ENCODE peak calls at places on chromosomes 1 and 21, in nine cellular contexts. I is lower leg skin; R is Panc1; U is fibroblast of villous mesenchyme; K is CD8-positive, alpha-beta T cell; N is bronchial epithelial cell; H is fibroblast of the aortic adventitia; G is cardiac muscle cell; W is AG04450. M is an unnamed sample.

GRCh38 chr1:113881661-113882060 is 5.7 kb downstream of the BCL2L15 start:
- DNase-seq in I (no peak), R (no peak), U (no peak), K (no peak), N (no peak), H (no peak), G (no peak), W (no peak), M (no peak)

GRCh38 chr1:201172999-201173610 is 17.5 kb upstream of the IGFN1 start:
- DNase-seq in I (no peak), R (no peak), U (peak), K (no peak), N (peak), H (no peak), G (peak), W (no peak), M (no peak)

GRCh38 chr1:7101187-7101586 is 315.9 kb downstream of the CAMTA1 start:
- DNase-seq in I (no peak), R (no peak), U (no peak), K (no peak), N (no peak), H (no peak), G (no peak), W (no peak), M (no peak)

GRCh38 chr1:63024132-63024531 is 240.2 kb downstream of the ATG4C start:
- DNase-seq in I (no peak), R (no peak), U (no peak), K (no peak), N (no peak), H (no peak), G (no peak), W (no peak), M (no peak)

GRCh38 chr1:64223329-64224151 is 20.1 kb downstream of the UBE2U start:
- DNase-seq in I (no peak), R (no peak), U (peak), K (no peak), N (peak), H (peak), G (peak), W (peak), M (peak)

GRCh38 chr1:246220495-246221065 is 286.5 kb downstream of the SMYD3 start:
- DNase-seq in I (no peak), R (no peak), U (no peak), K (no peak), N (no peak), H (no peak), G (no peak), W (no peak), M (no peak)

GRCh38 chr1:10400013-10400412 is 1.1 kb downstream of the PGD start:
- DNase-seq in I (no peak), R (no peak), U (peak), K (no peak), N (no peak), H (no peak), G (no peak), W (no peak), M (no peak)

GRCh38 chr1:172356620-172357019 is 63.9 kb upstream of the C1orf105 start:
- DNase-seq in I (no peak), R (no peak), U (peak), K (no peak), N (peak), H (peak), G (peak), W (peak), M (no peak)

GRCh38 chr21:44552681-44553080 is 1.4 kb upstream of the KRTAP10-2 start:
- DNase-seq in I (no peak), R (no peak), U (no peak), K (no peak), N (no peak), H (no peak), G (no peak), W (no peak), M (no peak)

GRCh38 chr1:87291107-87291506 is 37.6 kb upstream of the LMO4 start:
- DNase-seq in I (no peak), R (no peak), U (no peak), K (no peak), N (no peak), H (peak), G (peak), W (no peak), M (no peak)

GRCh38 chr1:111032295-111032897 is 68.7 kb upstream of the LRIF1 start:
- DNase-seq in I (no peak), R (no peak), U (peak), K (peak), N (peak), H (peak), G (peak), W (no peak), M (no peak)

GRCh38 chr1:17119076-17119743 is at the start of gene PADI2:
- DNase-seq in I (no peak), R (no peak), U (peak), K (peak), N (peak), H (peak), G (peak), W (no peak), M (no peak)

GRCh38 chr21:41819856-41820281 is 53.0 kb upstream of the RIPK4 start:
- DNase-seq in I (no peak), R (no peak), U (no peak), K (no peak), N (no peak), H (no peak), G (no peak), W (no peak), M (no peak)

GRCh38 chr1:209863766-209864485 is 36.2 kb downstream of the UTP25 start:
- DNase-seq in I (no peak), R (no peak), U (no peak), K (no peak), N (no peak), H (no peak), G (no peak), W (no peak), M (no peak)

GRCh38 chr1:162756523-162756922 is 34.0 kb upstream of the HSD17B7 start:
- DNase-seq in I (no peak), R (no peak), U (no peak), K (no peak), N (peak), H (peak), G (peak), W (no peak), M (no peak)

GRCh38 chr1:63813829-63814277 is 40.0 kb downstream of the ROR1 start:
- DNase-seq in I (no peak), R (no peak), U (peak), K (no peak), N (no peak), H (peak), G (peak), W (no peak), M (peak)

GRCh38 chr1:17212487-17213121 is 7.7 kb downstream of the PADI1 start:
- DNase-seq in I (no peak), R (no peak), U (peak), K (peak), N (peak), H (peak), G (peak), W (peak), M (no peak)

GRCh38 chr1:218600968-218601367 is 255.8 kb downstream of the TGFB2 start:
- DNase-seq in I (peak), R (no peak), U (no peak), K (no peak), N (peak), H (peak), G (no peak), W (no peak), M (no peak)

GRCh38 chr1:203342192-203342940 is 8.6 kb downstream of the FMOD start:
- DNase-seq in I (peak), R (no peak), U (peak), K (no peak), N (peak), H (peak), G (peak), W (no peak), M (no peak)

GRCh38 chr1:111406325-111406768 is 21.2 kb downstream of the OVGP1 start:
- DNase-seq in I (peak), R (no peak), U (no peak), K (peak), N (peak), H (peak), G (peak), W (no peak), M (no peak)

GRCh38 chr1:29328897-29329775 is 92.8 kb downstream of the PTPRU start:
- DNase-seq in I (no peak), R (no peak), U (no peak), K (no peak), N (no peak), H (no peak), G (no peak), W (no peak), M (no peak)

GRCh38 chr1:51908499-51908898 is 30.0 kb upstream of the NRDC start:
- DNase-seq in I (no peak), R (no peak), U (no peak), K (no peak), N (no peak), H (no peak), G (no peak), W (no peak), M (no peak)

GRCh38 chr1:37808369-37809319 is 636 bp upstream of the YRDC start:
- DNase-seq in I (no peak), R (no peak), U (peak), K (no peak), N (peak), H (peak), G (peak), W (no peak), M (no peak)

GRCh38 chr1:243849089-243850012 is 692 bp downstream of the AKT3 start:
- DNase-seq in I (peak), R (no peak), U (peak), K (peak), N (peak), H (peak), G (peak), W (no peak), M (no peak)

GRCh38 chr1:235093685-235094592 is 34.7 kb downstream of the TOMM20 start:
- DNase-seq in I (peak), R (no peak), U (peak), K (peak), N (peak), H (peak), G (peak), W (no peak), M (no peak)

GRCh38 chr1:94804442-94804837 is 15.7 kb upstream of the SLC44A3 start:
- DNase-seq in I (no peak), R (no peak), U (no peak), K (no peak), N (no peak), H (no peak), G (no peak), W (no peak), M (no peak)

GRCh38 chr1:30176477-30176876 is 546.9 kb downstream of the MATN1 start:
- DNase-seq in I (no peak), R (no peak), U (no peak), K (no peak), N (peak), H (no peak), G (no peak), W (no peak), M (no peak)

GRCh38 chr1:81974222-81974841 is 173.6 kb downstream of the ADGRL2 start:
- DNase-seq in I (no peak), R (no peak), U (no peak), K (no peak), N (no peak), H (no peak), G (no peak), W (no peak), M (peak)

GRCh38 chr1:202063093-202063492 is 52.7 kb downstream of the ELF3 start:
- DNase-seq in I (no peak), R (peak), U (peak), K (no peak), N (peak), H (no peak), G (no peak), W (peak), M (peak)

GRCh38 chr1:223708651-223709268 is 3.6 kb upstream of the CAPN2 start:
- DNase-seq in I (no peak), R (no peak), U (no peak), K (no peak), N (no peak), H (no peak), G (no peak), W (no peak), M (no peak)

GRCh38 chr1:223706077-223706988 is 6.0 kb upstream of the CAPN2 start:
- DNase-seq in I (peak), R (no peak), U (peak), K (no peak), N (peak), H (peak), G (peak), W (peak), M (no peak)

GRCh38 chr1:223709598-223709997 is 2.7 kb upstream of the CAPN2 start:
- DNase-seq in I (no peak), R (no peak), U (peak), K (no peak), N (no peak), H (peak), G (peak), W (no peak), M (no peak)

GRCh38 chr1:223708001-223708359 is 4.4 kb upstream of the CAPN2 start:
- DNase-seq in I (no peak), R (no peak), U (no peak), K (no peak), N (peak), H (no peak), G (no peak), W (no peak), M (no peak)

DNA sequence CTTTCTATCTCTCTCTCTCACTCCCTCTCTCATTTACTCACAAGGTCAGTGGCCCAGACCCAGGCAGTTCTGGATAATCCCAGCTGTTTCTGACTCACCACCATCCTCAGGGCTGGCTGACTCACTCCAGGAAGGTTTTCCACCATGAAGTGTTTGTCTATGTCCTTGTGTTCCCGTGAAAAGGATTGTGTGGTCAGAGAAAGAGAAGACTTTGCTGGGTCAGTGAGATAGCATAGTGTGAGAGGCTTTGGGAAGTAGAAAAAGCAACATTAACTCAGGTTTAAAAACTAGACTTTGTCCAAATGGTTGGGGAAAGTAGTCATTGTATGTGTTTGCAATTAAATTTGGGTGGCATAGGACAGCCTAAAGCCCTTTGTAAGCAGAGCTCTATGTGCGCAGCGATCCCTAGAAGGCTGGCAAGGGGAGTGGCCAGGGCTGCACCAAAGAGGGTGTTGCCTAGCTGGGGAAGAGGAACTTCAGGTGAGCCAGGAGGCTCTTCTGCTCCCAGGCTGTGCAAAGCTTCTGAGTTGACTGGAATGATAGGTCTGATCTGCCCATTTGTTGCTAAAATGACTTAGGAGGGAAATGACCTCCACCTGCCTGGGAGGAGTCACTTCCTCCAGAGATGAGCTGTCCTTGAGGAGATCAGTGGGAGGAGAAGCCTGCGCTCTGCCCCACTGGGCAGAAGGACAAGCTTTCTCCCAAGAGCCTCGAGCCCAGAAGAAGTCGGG is 4.9 kb upstream of the CAPN2 start:
- DNase-seq in I (peak), R (peak), U (peak), K (no peak), N (peak), H (peak), G (peak), W (peak), M (peak)
- H3K4me3 ChIP-seq in I (no peak), R (peak), U (peak), K (no peak), N (no peak), H (peak), G (no peak), W (peak), M (peak)

GRCh38 chr1:101112051-101112770 is 86.6 kb upstream of the DPH5 start:
- DNase-seq in I (peak), R (no peak), U (no peak), K (peak), N (no peak), H (no peak), G (peak), W (no peak), M (no peak)
- TF ChIP-seq CTCF in I (no peak), R (no peak), U (no peak), K (no peak), N (no peak), H (no peak), G (no peak), W (no peak), M (no peak)

DNA sequence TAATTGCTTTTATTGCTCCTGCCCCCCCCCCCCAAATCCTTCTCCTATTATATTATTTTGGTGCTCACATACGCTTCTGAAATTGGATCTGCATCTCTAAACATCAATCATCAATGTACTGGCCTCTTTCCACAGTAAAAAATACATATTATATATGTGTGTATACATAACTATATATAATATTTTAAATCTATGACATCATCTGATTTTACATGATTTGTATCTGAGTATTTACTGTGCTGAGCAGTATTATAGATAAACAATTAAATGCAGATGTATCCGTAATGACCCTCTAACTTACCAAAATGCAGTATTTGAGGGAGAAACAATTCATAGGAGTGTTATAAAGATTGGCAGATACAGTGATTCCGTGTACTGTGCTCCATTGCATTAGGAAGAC is 832 bp downstream of the PLPPR4 start:
- DNase-seq in I (no peak), R (no peak), U (no peak), K (no peak), N (no peak), H (no peak), G (no peak), W (no peak), M (no peak)
- H3K4me3 ChIP-seq in I (no peak), R (no peak), U (no peak), K (no peak), N (no peak), H (no peak), G (peak), W (peak), M (no peak)

GRCh38 chr1:104120488-104120887 is 370.8 kb downstream of the AMY1C start:
- DNase-seq in I (no peak), R (no peak), U (no peak), K (no peak), N (no peak), H (no peak), G (no peak), W (no peak), M (no peak)
- TF ChIP-seq CTCF in I (no peak), R (peak), U (no peak), K (no peak), N (no peak), H (no peak), G (no peak), W (no peak), M (no peak)

DNA sequence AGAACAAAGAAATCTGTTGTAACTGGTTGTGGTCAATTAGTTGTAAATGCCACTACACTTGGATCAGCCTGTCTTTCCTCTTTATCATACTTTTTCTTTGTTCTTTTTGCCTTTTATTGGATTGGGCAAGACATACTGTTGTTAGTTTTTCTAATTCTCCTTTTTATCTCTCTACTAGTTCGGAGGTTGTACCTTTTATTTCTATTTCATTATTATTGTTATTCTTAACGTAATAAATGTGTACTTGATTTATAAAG is 59.2 kb downstream of the IVNS1ABP start:
- DNase-seq in I (no peak), R (no peak), U (no peak), K (no peak), N (peak), H (peak), G (peak), W (no peak), M (peak)
- H3K4me3 ChIP-seq in I (no peak), R (peak), U (no peak), K (no peak), N (no peak), H (no peak), G (no peak), W (no peak), M (no peak)

GRCh38 chr1:69305621-69306020 is 262.1 kb upstream of the LRRC7 start:
- DNase-seq in I (no peak), R (no peak), U (peak), K (no peak), N (no peak), H (no peak), G (no peak), W (no peak), M (no peak)
- TF ChIP-seq CTCF in I (no peak), R (no peak), U (peak), K (no peak), N (no peak), H (no peak), G (no peak), W (peak), M (peak)

DNA sequence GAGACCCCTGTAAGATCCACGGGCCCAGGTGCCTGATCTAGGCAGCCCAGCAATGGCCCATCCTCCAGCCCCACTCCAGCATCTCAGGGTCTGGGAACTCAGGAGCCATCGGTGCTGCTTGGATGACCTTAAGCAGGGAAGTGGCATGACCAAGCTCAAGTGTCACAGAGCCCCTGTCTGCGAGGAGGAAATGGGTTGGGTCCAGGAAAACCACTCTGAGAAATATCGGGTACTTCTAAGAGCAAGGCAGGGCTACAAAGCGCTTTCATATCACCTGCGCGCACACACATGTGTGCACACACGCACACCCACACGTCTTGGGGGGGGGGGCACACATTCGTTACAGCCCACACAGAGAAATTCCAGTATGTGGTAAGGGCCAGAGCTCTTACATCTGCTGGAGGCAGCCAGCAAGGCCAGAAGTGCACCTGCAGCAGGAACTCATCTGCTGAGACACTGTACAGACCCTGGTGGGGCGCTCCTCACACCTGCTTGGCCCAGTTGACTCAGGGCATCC is 32.6 kb upstream of the SPOCD1 start:
- DNase-seq in I (no peak), R (no peak), U (no peak), K (peak), N (no peak), H (no peak), G (no peak), W (no peak), M (no peak)
- H3K4me3 ChIP-seq in I (no peak), R (no peak), U (no peak), K (peak), N (no peak), H (no peak), G (no peak), W (no peak), M (no peak)

GRCh38 chr1:227799756-227800155 is 15.7 kb upstream of the PRSS38 start:
- DNase-seq in I (no peak), R (no peak), U (no peak), K (no peak), N (no peak), H (no peak), G (no peak), W (no peak), M (no peak)

GRCh38 chr1:227803933-227804332 is 11.5 kb upstream of the PRSS38 start:
- DNase-seq in I (no peak), R (no peak), U (no peak), K (no peak), N (no peak), H (no peak), G (no peak), W (no peak), M (no peak)

GRCh38 chr1:227808566-227808965 is 6.9 kb upstream of the PRSS38 start:
- DNase-seq in I (no peak), R (no peak), U (no peak), K (no peak), N (no peak), H (peak), G (no peak), W (no peak), M (no peak)

GRCh38 chr1:227809026-227809425 is 6.4 kb upstream of the PRSS38 start:
- DNase-seq in I (no peak), R (no peak), U (no peak), K (no peak), N (no peak), H (no peak), G (no peak), W (no peak), M (no peak)

GRCh38 chr1:227805606-227806197 is 9.8 kb upstream of the PRSS38 start:
- DNase-seq in I (no peak), R (peak), U (peak), K (no peak), N (peak), H (peak), G (peak), W (peak), M (peak)
- TF ChIP-seq CTCF in I (no peak), R (no peak), U (no peak), K (no peak), N (no peak), H (no peak), G (no peak), W (no peak), M (no peak)

GRCh38 chr1:39328722-39329121 is 124.2 kb downstream of the MACF1 start:
- DNase-seq in I (no peak), R (no peak), U (peak), K (no peak), N (no peak), H (no peak), G (no peak), W (no peak), M (no peak)
- H3K4me3 ChIP-seq in I (no peak), R (no peak), U (no peak), K (no peak), N (no peak), H (no peak), G (no peak), W (no peak), M (no peak)

M was measured in epithelial cell of proximal tubule.